ENCODE peak calls at places on chromosomes 4 and X, in five cellular contexts. B, I, G, J and F are unnamed samples.

GRCh38 chr4:128600410-128600809 is 209.1 kb upstream of the JADE1 start:
- DNase-seq in I (peak), G (no peak), J (peak), B (peak), F (no peak)

GRCh38 chrX:155061770-155062169 is 9.2 kb downstream of the CMC4 start:
- DNase-seq in B (no peak), I (peak), J (no peak), G (no peak), F (no peak)

GRCh38 chr4:10529891-10530786 is 72.9 kb upstream of the ZNF518B start:
- DNase-seq in I (no peak), B (peak), J (peak), G (no peak), F (peak)

GRCh38 chr4:76305971-76306881 is at the start of gene STBD1:
- DNase-seq in B (peak), G (peak), I (peak), J (peak), F (no peak)

GRCh38 chr4:27692098-27692679 is 831.5 kb downstream of the STIM2 start:
- DNase-seq in G (peak), I (peak), J (peak), B (no peak), F (no peak)

GRCh38 chr4:7942019-7942556 is 2.4 kb upstream of the AFAP1 start:
- DNase-seq in J (no peak), G (no peak), B (no peak), I (no peak), F (no peak)

GRCh38 chr4:52573551-52573950 is 85.5 kb downstream of the USP46 start:
- DNase-seq in I (no peak), B (no peak), G (no peak), J (no peak), F (no peak)

GRCh38 chrX:2228466-2228865 is 272.3 kb downstream of the DHRSX start:
- DNase-seq in G (no peak), J (no peak), B (no peak), I (no peak), F (no peak)

GRCh38 chrX:134171661-134172587 is 65.1 kb upstream of the CCDC160 start:
- DNase-seq in B (no peak), J (no peak), I (no peak), G (peak), F (no peak)

GRCh38 chr4:64584125-64584524 is 174.9 kb upstream of the TECRL start:
- DNase-seq in J (no peak), I (no peak), G (peak), B (no peak), F (no peak)

GRCh38 chr4:41661447-41662076 is 87.0 kb downstream of the PHOX2B start:
- DNase-seq in B (peak), G (peak), J (peak), I (peak), F (peak)

GRCh38 chrX:150372756-150373155 is 9.6 kb downstream of the MAMLD1 start:
- DNase-seq in G (no peak), B (no peak), J (no peak), I (no peak), F (no peak)

GRCh38 chrX:153645921-153646481 is 1.0 kb upstream of the DUSP9 start:
- DNase-seq in G (no peak), I (no peak), J (no peak), B (peak), F (no peak)

GRCh38 chr4:16116019-16116418 is 32.2 kb upstream of the PROM1 start:
- DNase-seq in B (no peak), J (no peak), G (peak), I (no peak), F (no peak)

GRCh38 chr4:89492476-89493110 is 185.0 kb upstream of the GPRIN3 start:
- DNase-seq in G (no peak), J (peak), I (peak), B (no peak), F (peak)

GRCh38 chr4:102388636-102389035 is 43.4 kb upstream of the SLC39A8 start:
- DNase-seq in I (peak), B (no peak), G (no peak), J (peak), F (no peak)

GRCh38 chrX:138128025-138128671 is 562.2 kb downstream of the ZIC3 start:
- DNase-seq in G (peak), B (no peak), I (peak), J (peak), F (no peak)

GRCh38 chrX:34764842-34765241 is 107.8 kb upstream of the TMEM47 start:
- DNase-seq in J (no peak), G (no peak), B (no peak), I (no peak), F (no peak)

GRCh38 chr4:127997534-127998388 is 32.6 kb downstream of the ABHD18 start:
- DNase-seq in I (peak), B (peak), G (peak), J (peak), F (no peak)

GRCh38 chrX:68090266-68090665 is 343.0 kb downstream of the OPHN1 start:
- DNase-seq in G (no peak), J (no peak), I (peak), B (no peak), F (no peak)

GRCh38 chr4:95141376-95141775 is 383.6 kb downstream of the BMPR1B start:
- DNase-seq in G (no peak), J (no peak), B (no peak), I (peak), F (no peak)

GRCh38 chr4:83548151-83548905 is 12.4 kb downstream of the GPAT3 start:
- DNase-seq in I (peak), J (peak), B (peak), G (no peak), F (peak)

GRCh38 chr4:8267077-8267476 is 2.5 kb upstream of the HTRA3 start:
- DNase-seq in G (peak), J (peak), B (peak), I (peak), F (no peak)

GRCh38 chr4:127188847-127189246 is 443.9 kb upstream of the INTU start:
- DNase-seq in J (peak), B (no peak), G (peak), I (peak), F (peak)

GRCh38 chrX:18793601-18794089 is 86.2 kb downstream of the PPEF1 start:
- DNase-seq in G (no peak), J (peak), I (no peak), B (no peak), F (no peak)

GRCh38 chrX:51598899-51599298 is 19.8 kb downstream of the CENPVL3 start:
- DNase-seq in G (no peak), J (no peak), I (no peak), B (no peak), F (no peak)

GRCh38 chrX:39714471-39714870 is 383.3 kb downstream of the BCOR start:
- DNase-seq in B (no peak), I (no peak), G (no peak), J (no peak), F (no peak)

GRCh38 chr4:56448301-56448700 is 12.2 kb downstream of the PAICS start:
- DNase-seq in G (no peak), B (no peak), J (no peak), I (no peak), F (no peak)

GRCh38 chr4:26787461-26788340 is 72.9 kb upstream of the STIM2 start:
- DNase-seq in I (peak), B (peak), J (peak), G (peak), F (peak)

GRCh38 chr4:152264106-152264505 is 271.8 kb downstream of the FBXW7 start:
- DNase-seq in B (no peak), J (no peak), G (no peak), I (no peak), F (no peak)

GRCh38 chr4:151226004-151226932 is 50.7 kb upstream of the PRSS48 start:
- DNase-seq in I (peak), G (no peak), J (peak), B (no peak), F (peak)

GRCh38 chr4:145075742-145076472 is 22.1 kb downstream of the ANAPC10 start:
- DNase-seq in B (no peak), J (no peak), G (no peak), I (no peak), F (no peak)

GRCh38 chr4:142021761-142022160 is 385.4 kb downstream of the IL15 start:
- DNase-seq in G (no peak), B (no peak), I (no peak), J (no peak), F (no peak)

GRCh38 chrX:108209006-108209554 is 117.5 kb downstream of the ATG4A start:
- DNase-seq in G (no peak), J (no peak), I (no peak), B (no peak), F (no peak)

GRCh38 chrX:137401092-137401491 is 164.8 kb upstream of the ZIC3 start:
- DNase-seq in I (no peak), B (no peak), J (no peak), G (peak), F (no peak)

GRCh38 chrX:18542897-18543296 is 117.5 kb downstream of the CDKL5 start:
- DNase-seq in G (no peak), J (no peak), I (no peak), B (no peak), F (no peak)

GRCh38 chr4:100106982-100107381 is 83.3 kb downstream of the DDIT4L start:
- DNase-seq in B (no peak), J (no peak), I (no peak), G (no peak), F (no peak)

GRCh38 chr4:177194906-177195305 is 114.8 kb upstream of the NEIL3 start:
- DNase-seq in I (no peak), J (no peak), B (no peak), G (no peak), F (no peak)

GRCh38 chr4:4829837-4830236 is 29.6 kb upstream of the MSX1 start:
- DNase-seq in G (no peak), J (no peak), B (no peak), I (no peak), F (no peak)

GRCh38 chr4:158644341-158644740 is 27.3 kb downstream of the C4orf46 start:
- DNase-seq in G (no peak), J (no peak), I (no peak), B (no peak), F (no peak)
- H3K4me3 ChIP-seq in G (no peak), J (no peak), I (no peak), B (no peak), F (no peak)

GRCh38 chr4:172895699-172896098 is 272.9 kb upstream of the GALNT7 start:
- DNase-seq in G (no peak), I (no peak), B (no peak), J (no peak), F (no peak)

GRCh38 chr4:172897046-172897445 is 271.6 kb upstream of the GALNT7 start:
- DNase-seq in J (no peak), I (no peak), G (no peak), B (no peak), F (no peak)

GRCh38 chr4:172887959-172888358 is 280.7 kb upstream of the GALNT7 start:
- DNase-seq in I (no peak), J (no peak), G (no peak), B (no peak), F (no peak)

DNA sequence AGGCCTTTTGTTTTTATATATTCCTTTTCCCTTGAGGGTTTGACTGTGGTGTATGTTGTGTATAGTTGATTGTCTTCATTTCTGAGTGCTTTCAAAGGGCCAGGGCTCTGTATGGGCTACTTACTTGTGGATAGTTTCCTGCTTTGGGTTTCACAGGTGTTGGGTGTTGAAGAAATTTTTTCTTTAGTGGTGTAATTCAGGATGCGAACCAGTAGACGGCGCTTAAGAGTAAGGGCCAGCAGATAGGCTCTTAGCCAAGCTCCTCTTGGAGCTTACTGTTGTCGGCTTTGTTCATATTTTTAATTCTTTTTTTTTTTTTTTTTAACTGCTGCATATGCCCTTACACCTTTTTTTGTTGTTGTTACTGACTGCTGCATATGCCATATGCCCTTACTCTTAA is 276.3 kb upstream of the GALNT7 start:
- DNase-seq in I (peak), G (no peak), J (peak), B (no peak), F (no peak)
- TF ChIP-seq CTCF in I (peak), G (peak), J (peak), B (no peak), F (peak)

GRCh38 chr4:172232966-172233365 is 419.8 kb downstream of the GALNTL6 start:
- DNase-seq in G (peak), B (no peak), I (no peak), J (no peak), F (no peak)
- H3K4me3 ChIP-seq in G (no peak), B (no peak), I (no peak), J (no peak), F (no peak)

DNA sequence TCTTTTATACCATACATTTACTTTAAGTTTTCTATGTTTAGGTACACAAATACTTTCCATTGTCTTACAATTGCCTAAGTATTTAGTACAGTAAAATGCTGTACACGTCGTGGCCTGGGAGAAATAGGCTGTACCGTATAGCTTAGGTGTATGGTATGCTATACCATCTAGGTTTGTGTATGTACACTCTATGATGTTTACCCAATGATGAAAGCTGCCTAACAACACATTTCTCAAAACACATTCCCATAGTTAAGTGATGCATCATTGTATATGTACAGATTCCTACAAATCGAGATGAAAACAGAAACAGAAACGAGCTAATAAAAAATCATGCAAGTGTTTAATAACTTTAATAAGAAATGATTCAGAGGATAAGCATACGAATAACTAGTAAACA is 51.6 kb downstream of the SPANXA2 start:
- DNase-seq in G (no peak), B (no peak), I (no peak), J (no peak), F (no peak)
- TF ChIP-seq CTCF in G (no peak), B (no peak), I (no peak), J (no peak), F (no peak)

DNA sequence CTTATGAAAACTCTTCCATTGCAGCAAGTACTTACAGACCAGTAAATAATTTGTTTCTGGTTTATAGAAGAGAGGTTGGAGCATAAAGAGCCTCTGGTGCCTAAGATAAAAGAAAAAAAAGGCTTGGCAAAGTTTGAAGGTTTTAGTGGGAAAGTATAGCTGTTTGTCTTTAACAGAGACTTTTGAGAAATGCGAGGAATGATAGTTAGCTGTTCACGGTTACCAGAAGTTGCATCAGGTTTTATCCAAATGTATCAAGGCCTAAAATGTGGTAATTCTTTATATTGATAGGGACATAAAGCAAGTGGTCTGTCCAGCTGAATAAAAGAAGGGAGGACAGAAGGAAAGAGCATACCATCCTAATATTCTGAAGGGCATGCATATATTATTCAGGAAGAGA is 29.3 kb downstream of the RAP1GDS1 start:
- DNase-seq in G (no peak), I (peak), J (peak), B (no peak), F (peak)
- H3K4me3 ChIP-seq in G (no peak), I (no peak), J (no peak), B (no peak), F (no peak)

DNA sequence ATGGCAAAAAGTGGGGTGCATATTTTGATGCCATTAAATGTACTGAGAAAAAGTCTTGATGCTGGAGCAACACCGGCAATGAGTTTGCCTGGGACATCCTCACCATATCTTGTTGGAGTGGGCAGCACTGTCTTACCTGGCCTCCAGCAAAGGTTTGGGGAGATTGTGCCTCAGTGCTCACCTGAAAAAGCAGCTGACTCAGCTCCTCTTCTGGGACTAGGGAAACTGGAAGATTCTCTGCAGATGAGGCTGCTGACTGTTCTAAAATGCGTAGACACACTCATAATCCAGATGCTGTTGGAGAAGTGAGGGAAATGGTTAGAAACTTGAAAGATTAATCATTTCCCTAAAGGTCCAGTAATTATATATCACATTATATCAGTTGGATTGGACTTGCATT is 593.7 kb upstream of the HS3ST1 start:
- DNase-seq in J (no peak), B (no peak), G (no peak), I (no peak), F (no peak)
- TF ChIP-seq CTCF in J (no peak), B (no peak), G (no peak), I (no peak), F (no peak)